ENCODE peak calls at places on chromosomes 5 and 9, in four cellular contexts. D is endothelial cell, K is endothelial cell of umbilical vein, M is fibroblast of the aortic adventitia. T is an unnamed sample.

GRCh38 chr5:59959330-59959729 is 65.8 kb upstream of the PDE4D start:
- DNase-seq in D (no peak), K (no peak), M (no peak), T (no peak)

GRCh38 chr9:86407022-86407421 is 52.8 kb upstream of the TUT7 start:
- DNase-seq in D (no peak), K (no peak), M (peak; percentile 51), T (no peak)

GRCh38 chr5:167763772-167764171 is 527.7 kb upstream of the WWC1 start:
- DNase-seq in D (no peak), K (no peak), M (peak; percentile 85), T (no peak)

GRCh38 chr5:67515020-67515689 is 318.6 kb upstream of the CD180 start:
- DNase-seq in D (no peak), K (no peak), M (no peak), T (no peak)

GRCh38 chr9:88529496-88529895 is 5.5 kb upstream of the NXNL2 start:
- DNase-seq in D (no peak), K (no peak), M (no peak), T (no peak)

GRCh38 chr5:89087551-89088318 is 204.8 kb upstream of the MEF2C start:
- DNase-seq in D (no peak), K (no peak), M (no peak), T (no peak)

GRCh38 chr9:78605029-78605930 is 308.4 kb downstream of the PSAT1 start:
- DNase-seq in D (no peak), K (peak; percentile 53), M (peak; percentile 84), T (no peak)

GRCh38 chr5:425714-426113 is 17.3 kb upstream of the EXOC3 start:
- DNase-seq in D (no peak), K (peak; percentile 20), M (peak; percentile 50), T (no peak)

GRCh38 chr5:83029-83428 is 8.9 kb upstream of the PLEKHG4B start:
- DNase-seq in D (no peak), K (no peak), M (no peak), T (no peak)

GRCh38 chr9:25377039-25377438 is 301.2 kb downstream of the TUSC1 start:
- DNase-seq in D (no peak), K (no peak), M (no peak), T (no peak)

GRCh38 chr5:173720341-173721258 is 104.2 kb upstream of the BOD1 start:
- DNase-seq in D (no peak), K (no peak), M (no peak), T (no peak)

GRCh38 chr9:137241490-137242328 is 622 bp downstream of the TUBB4B start:
- DNase-seq in D (no peak), K (peak; percentile 18), M (peak; percentile 37), T (no peak)

GRCh38 chr9:98316445-98317133 is 61.1 kb upstream of the TBC1D2 start:
- DNase-seq in D (no peak), K (no peak), M (no peak), T (no peak)

GRCh38 chr5:96876292-96876850 is at the start of gene ERAP2:
- DNase-seq in D (no peak), K (peak; percentile 85), M (peak; percentile 69), T (no peak)

DNA sequence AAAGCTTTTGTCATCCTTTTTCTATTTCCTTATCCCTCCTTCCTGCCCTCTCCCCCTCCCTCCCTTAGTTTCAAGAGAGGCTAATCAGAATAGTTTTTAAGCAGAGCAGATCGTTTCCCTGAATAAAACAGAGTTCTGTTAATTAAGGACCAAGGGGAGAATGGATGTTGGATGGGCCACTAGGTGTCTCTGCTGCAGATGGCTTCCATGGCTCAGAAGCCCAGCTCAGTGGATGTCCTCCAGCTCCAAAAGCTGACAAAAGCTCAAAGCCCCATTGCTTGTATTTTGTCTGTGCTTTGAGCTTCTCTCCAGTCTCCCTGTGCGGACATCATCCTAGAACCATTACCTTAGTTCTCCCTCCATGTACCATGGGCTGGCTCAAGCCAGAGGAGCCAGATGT is 21.0 kb upstream of the NPR3 start:
- DNase-seq in D (no peak), K (no peak), M (no peak), T (no peak)
- TF ChIP-seq CTCF in D (no peak), K (peak; percentile 22), M (peak; percentile 16), T (no peak)

DNA sequence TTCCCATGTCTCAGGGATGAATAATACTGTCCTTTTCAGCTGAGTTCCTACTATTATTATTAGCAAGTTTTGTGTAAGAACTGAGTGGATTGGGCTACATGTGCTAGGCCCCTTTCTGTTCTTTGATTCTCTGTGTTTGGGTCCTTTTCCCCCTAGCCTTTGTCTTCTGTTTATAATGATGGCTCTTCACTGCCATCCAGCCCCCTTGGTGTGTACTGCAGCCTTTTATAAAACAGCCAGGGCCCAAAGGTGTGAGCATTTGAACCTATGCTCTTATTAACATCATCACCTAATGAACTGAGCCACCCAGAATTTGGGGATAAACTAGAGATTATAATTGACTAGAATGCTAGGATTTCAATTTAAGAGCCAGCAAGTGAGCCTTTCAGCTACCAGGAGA is 52.6 kb downstream of the PLAC8L1 start:
- DNase-seq in D (no peak), K (no peak), M (no peak), T (no peak)
- TF ChIP-seq CTCF in D (no peak), K (peak; percentile 18), M (peak; percentile 25), T (peak; percentile 59)

DNA sequence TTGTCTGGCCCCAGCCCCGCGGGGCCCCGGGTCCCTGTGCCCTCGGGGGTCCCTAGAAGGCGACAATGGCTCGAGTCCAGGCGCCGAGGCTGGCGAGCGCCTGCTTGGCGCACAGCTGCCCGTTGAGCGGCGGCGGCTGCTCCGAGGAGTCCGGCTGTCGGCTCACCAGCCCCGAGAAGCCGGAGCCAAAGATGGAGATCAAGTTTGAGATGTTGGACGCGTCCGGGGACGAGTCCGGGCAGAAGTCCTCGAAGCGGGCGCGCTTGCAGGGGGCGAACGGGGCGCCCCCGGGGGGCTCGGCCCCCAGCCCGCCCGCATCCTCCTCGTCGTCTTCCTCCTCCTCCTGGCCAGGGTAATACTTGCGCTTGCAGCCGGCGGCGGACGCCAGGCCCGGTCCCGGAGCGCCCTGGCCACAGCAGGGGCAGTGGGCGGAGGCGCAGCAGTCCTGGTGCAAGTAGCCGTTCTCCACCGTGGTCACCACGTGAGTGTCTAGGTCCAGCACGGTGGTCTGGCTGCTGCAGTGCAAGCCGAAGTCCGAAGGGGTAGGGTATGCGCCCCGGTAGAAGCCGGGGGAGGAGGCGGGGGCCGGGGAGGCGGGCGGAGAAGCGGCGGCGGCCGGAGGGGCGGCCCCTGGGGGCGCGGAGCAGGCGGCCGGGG is 1.1 kb downstream of the IER5L start:
- DNase-seq in D (peak; percentile 57), K (peak; percentile 65), M (peak; percentile 41), T (no peak)
- TF ChIP-seq CTCF in D (no peak), K (no peak), M (no peak), T (peak; percentile 19)

GRCh38 chr5:142720561-142721275 is 34.8 kb upstream of the FGF1 start:
- DNase-seq in D (no peak), K (no peak), M (no peak), T (peak; percentile 6)
- TF ChIP-seq CTCF in D (no peak), K (no peak), M (no peak), T (no peak)

GRCh38 chr5:90866333-90866732 is 307.7 kb downstream of the ADGRV1 start:
- DNase-seq in D (no peak), K (peak; percentile 71), M (peak; percentile 56), T (no peak)
- TF ChIP-seq CTCF in D (peak; percentile 76), K (peak; percentile 5), M (peak; percentile 52), T (peak; percentile 70)

GRCh38 chr5:126234563-126235195 is 188.5 kb upstream of the GRAMD2B start:
- DNase-seq in D (peak; percentile 45), K (peak; percentile 22), M (peak; percentile 17), T (no peak)
- TF ChIP-seq CTCF in D (peak; percentile 71), K (peak; percentile 51), M (peak; percentile 75), T (peak; percentile 79)

DNA sequence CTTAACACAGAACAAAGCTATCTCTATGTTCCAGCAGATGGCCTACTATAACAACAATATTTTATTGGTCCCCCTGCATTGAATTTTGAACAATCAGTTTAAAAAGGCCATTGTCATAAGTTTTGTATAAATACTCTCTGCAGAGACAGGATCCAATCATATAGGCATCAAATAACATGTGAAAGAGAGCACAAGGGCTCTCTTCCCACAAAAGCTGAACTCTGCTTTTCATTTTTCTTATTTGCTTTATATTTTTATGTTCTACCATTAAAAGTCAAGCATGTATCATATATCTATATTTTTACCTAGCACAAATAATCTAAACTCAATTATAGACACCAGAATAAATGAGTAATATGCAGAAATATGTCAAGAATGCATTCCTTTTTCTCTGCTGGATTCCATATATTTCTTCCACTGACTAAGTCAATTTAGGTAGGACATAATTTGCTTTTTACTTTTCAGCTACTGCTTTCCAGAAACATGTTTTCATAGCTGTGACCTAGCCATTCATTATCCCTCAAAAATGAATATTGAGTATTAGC is 143.6 kb downstream of the CDH9 start:
- DNase-seq in D (no peak), K (no peak), M (no peak), T (no peak)
- TF ChIP-seq CTCF in D (no peak), K (no peak), M (no peak), T (no peak)

GRCh38 chr5:128081111-128081865 is 2.3 kb upstream of the SLC12A2 start:
- DNase-seq in D (no peak), K (no peak), M (no peak), T (no peak)

GRCh38 chr5:128083033-128083810 is at the start of gene SLC12A2:
- DNase-seq in D (peak; percentile 86), K (peak; percentile 93), M (peak; percentile 97), T (peak; percentile 82)

GRCh38 chr5:128083811-128084227 is 253 bp downstream of the SLC12A2 start:
- DNase-seq in D (peak; percentile 71), K (peak; percentile 75), M (peak; percentile 35), T (peak; percentile 82)

GRCh38 chr5:128084228-128085167 is 932 bp downstream of the SLC12A2 start:
- DNase-seq in D (peak; percentile 37), K (peak; percentile 37), M (peak; percentile 42), T (peak; percentile 74)

DNA sequence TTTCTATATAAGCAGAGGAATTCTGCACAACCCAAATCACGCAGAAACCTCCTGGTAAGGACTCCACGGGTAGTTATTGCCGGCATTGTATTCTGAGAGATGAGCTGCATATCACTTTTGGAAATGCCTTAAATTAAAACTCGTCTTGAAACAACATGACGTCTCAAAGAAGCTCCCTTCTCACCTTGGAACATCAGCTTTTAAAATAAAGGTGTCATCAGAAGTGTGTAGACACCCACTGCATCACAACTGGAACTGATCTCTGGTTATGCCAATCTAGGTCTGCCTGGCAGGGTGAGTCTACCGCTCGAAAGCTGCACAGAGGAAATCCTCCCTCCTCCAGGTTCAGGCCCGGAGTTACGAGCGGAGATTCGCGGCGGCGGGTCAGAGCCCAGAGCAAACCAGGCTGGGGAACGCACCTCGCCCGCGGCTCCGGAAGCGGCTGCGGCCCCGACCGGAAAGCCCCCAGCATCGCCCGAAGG is 974 bp upstream of the SLC12A2 start:
- DNase-seq in D (no peak), K (no peak), M (no peak), T (peak; percentile 93)
- TF ChIP-seq CTCF in D (no peak), K (no peak), M (no peak), T (no peak)

GRCh38 chr5:37840036-37840909 is at the start of gene GDNF:
- DNase-seq in D (peak; percentile 49), K (peak; percentile 22), M (peak; percentile 65), T (peak; percentile 74)
- TF ChIP-seq CTCF in D (no peak), K (peak; percentile 24), M (peak; percentile 18), T (peak; percentile 55)

GRCh38 chr5:169701910-169702451 is 64.9 kb downstream of the DOCK2 start:
- DNase-seq in D (no peak), K (peak; percentile 45), M (peak; percentile 79), T (no peak)
- TF ChIP-seq CTCF in D (no peak), K (peak; percentile 25), M (peak; percentile 59), T (peak; percentile 64)